ENCODE peak calls at places on chromosome 6, in ten cellular contexts. P, M, Q, Y, W, E, C, A, L and F are unnamed samples.

GRCh38 chr6:6080975-6081374 is 74.2 kb upstream of the NRN1 start:
- DNase-seq in P (no peak), M (no peak), Q (no peak), Y (no peak), W (no peak), E (no peak), C (no peak), A (no peak), L (no peak), F (no peak)

GRCh38 chr6:106324726-106325335 is 729 bp downstream of the ATG5 start:
- DNase-seq in P (no peak), M (peak), Q (no peak), Y (peak), W (no peak), E (no peak), C (no peak), A (no peak), L (no peak), F (no peak)

GRCh38 chr6:112245511-112246203 is 8.7 kb downstream of the LAMA4 start:
- DNase-seq in P (no peak), M (peak), Q (peak), Y (peak), W (no peak), E (no peak), C (no peak), A (peak), L (no peak), F (no peak)

GRCh38 chr6:16319813-16320532 is 81.6 kb downstream of the GMPR start:
- DNase-seq in P (peak), M (peak), Q (peak), Y (peak), W (peak), E (peak), C (peak), A (peak), L (no peak), F (no peak)

GRCh38 chr6:74631558-74631957 is 574.3 kb downstream of the COL12A1 start:
- DNase-seq in P (no peak), M (peak), Q (peak), Y (no peak), W (no peak), E (no peak), C (no peak), A (no peak), L (no peak), F (no peak)

GRCh38 chr6:138113588-138114210 is 6.5 kb upstream of the PERP start:
- DNase-seq in P (no peak), M (no peak), Q (no peak), Y (no peak), W (no peak), E (no peak), C (no peak), A (no peak), L (no peak), F (no peak)

GRCh38 chr6:42367353-42368011 is 84.2 kb downstream of the TRERF1 start:
- DNase-seq in P (no peak), M (peak), Q (no peak), Y (no peak), W (no peak), E (peak), C (peak), A (no peak), L (no peak), F (peak)

GRCh38 chr6:111872521-111873177 is 603 bp downstream of the FYN start:
- DNase-seq in P (peak), M (peak), Q (no peak), Y (peak), W (no peak), E (peak), C (peak), A (no peak), L (peak), F (peak)

GRCh38 chr6:37583261-37583660 is 83.6 kb upstream of the CCDC167 start:
- DNase-seq in P (no peak), M (no peak), Q (no peak), Y (no peak), W (no peak), E (no peak), C (no peak), A (no peak), L (no peak), F (peak)
- TF ChIP-seq CTCF in P (no peak), M (no peak), Q (no peak), Y (no peak), W (no peak), E (no peak), C (no peak), A (no peak), L (no peak), F (no peak)

GRCh38 chr6:46565531-46565930 is 74.3 kb upstream of the RCAN2 start:
- DNase-seq in P (no peak), M (no peak), Q (no peak), Y (no peak), W (no peak), E (no peak), C (no peak), A (no peak), L (no peak), F (no peak)

DNA sequence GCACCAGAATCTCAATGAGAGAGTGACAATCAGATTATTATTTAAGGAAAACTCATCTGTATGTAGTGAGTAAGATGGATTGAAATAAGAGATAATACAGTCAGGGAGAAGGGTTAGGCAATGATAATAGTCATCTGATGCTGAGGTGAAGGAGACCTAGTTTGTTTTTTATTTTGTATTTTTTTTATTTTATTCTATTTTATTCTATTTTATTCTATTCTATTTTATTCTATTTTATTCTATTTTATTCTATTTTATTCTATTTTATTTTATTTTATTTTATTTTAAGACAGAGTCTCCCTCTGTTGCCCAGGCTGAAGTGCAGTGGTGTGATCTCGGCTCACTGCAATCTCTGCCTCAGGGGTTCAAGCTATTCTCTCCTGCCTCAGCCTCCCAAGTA is 72.7 kb upstream of the RCAN2 start:
- DNase-seq in P (no peak), M (no peak), Q (no peak), Y (no peak), W (no peak), E (no peak), C (no peak), A (no peak), L (no peak), F (no peak)
- TF ChIP-seq CTCF in P (no peak), M (no peak), Q (no peak), Y (no peak), W (no peak), E (no peak), C (no peak), A (no peak), L (no peak), F (no peak)

GRCh38 chr6:125154184-125155135 is 887 bp downstream of the TPD52L1 start:
- DNase-seq in P (peak), M (no peak), Q (no peak), Y (no peak), W (peak), E (peak), C (peak), A (no peak), L (peak), F (no peak)
- TF ChIP-seq CTCF in P (peak), M (no peak), Q (peak), Y (peak), W (peak), E (no peak), C (peak), A (no peak), L (peak), F (no peak)

DNA sequence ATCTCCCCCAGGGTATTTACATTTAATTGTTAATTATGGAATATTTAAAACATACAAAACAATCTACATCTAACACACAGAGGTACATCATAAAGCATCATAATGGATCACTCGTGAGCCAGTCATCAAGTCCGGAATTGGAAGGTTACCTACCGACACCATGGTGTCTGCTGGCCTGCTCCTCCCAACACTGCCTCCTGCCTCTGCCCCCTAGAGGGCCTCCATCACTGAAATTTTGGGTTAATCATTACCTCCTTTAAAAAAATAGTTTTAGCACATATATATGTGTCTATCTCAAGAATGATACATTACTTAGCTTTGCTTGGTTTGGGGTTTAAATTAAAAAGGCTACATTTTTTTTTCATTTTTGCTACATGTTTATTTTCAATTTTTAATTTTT is 114.6 kb upstream of the PDE10A start:
- DNase-seq in P (no peak), M (no peak), Q (no peak), Y (no peak), W (no peak), E (no peak), C (no peak), A (no peak), L (no peak), F (no peak)
- TF ChIP-seq CTCF in P (no peak), M (no peak), Q (no peak), Y (no peak), W (no peak), E (no peak), C (no peak), A (no peak), L (no peak), F (no peak)

DNA sequence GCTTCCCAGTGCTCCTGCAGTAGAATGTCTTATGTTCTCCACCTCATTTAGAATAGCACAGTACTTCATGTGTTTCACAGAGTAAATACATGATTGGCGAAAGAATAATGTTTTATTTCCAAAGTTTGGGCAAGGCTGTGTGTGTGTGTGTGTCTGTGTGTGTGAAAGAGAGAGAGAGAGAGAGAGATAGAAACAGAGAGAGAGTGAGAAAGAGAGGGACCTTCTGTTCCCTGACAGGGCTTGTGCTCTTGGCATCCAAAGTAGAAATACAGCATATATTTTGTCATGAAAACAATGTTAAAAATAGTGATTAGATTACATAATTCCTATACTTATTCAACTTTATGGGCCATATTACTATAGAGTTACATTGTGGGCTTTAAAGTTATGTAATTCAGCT is 201.2 kb downstream of the KIF6 start:
- DNase-seq in P (no peak), M (no peak), Q (no peak), Y (no peak), W (no peak), E (no peak), C (no peak), A (no peak), L (no peak), F (no peak)
- TF ChIP-seq CTCF in P (no peak), M (no peak), Q (no peak), Y (no peak), W (no peak), E (no peak), C (no peak), A (no peak), L (no peak), F (no peak)

GRCh38 chr6:3751019-3751729 is at the start of gene PXDC1:
- DNase-seq in P (no peak), M (no peak), Q (no peak), Y (no peak), W (no peak), E (peak), C (peak), A (no peak), L (peak), F (no peak)

GRCh38 chr6:3752538-3753227 is 1.2 kb upstream of the PXDC1 start:
- DNase-seq in P (no peak), M (no peak), Q (no peak), Y (no peak), W (no peak), E (no peak), C (no peak), A (no peak), L (no peak), F (no peak)

GRCh38 chr6:3753228-3753795 is 1.8 kb upstream of the PXDC1 start:
- DNase-seq in P (no peak), M (no peak), Q (no peak), Y (no peak), W (no peak), E (no peak), C (no peak), A (no peak), L (no peak), F (no peak)

GRCh38 chr6:3750324-3751018 is 1.0 kb downstream of the PXDC1 start:
- DNase-seq in P (peak), M (peak), Q (no peak), Y (peak), W (no peak), E (peak), C (peak), A (no peak), L (peak), F (peak)

DNA sequence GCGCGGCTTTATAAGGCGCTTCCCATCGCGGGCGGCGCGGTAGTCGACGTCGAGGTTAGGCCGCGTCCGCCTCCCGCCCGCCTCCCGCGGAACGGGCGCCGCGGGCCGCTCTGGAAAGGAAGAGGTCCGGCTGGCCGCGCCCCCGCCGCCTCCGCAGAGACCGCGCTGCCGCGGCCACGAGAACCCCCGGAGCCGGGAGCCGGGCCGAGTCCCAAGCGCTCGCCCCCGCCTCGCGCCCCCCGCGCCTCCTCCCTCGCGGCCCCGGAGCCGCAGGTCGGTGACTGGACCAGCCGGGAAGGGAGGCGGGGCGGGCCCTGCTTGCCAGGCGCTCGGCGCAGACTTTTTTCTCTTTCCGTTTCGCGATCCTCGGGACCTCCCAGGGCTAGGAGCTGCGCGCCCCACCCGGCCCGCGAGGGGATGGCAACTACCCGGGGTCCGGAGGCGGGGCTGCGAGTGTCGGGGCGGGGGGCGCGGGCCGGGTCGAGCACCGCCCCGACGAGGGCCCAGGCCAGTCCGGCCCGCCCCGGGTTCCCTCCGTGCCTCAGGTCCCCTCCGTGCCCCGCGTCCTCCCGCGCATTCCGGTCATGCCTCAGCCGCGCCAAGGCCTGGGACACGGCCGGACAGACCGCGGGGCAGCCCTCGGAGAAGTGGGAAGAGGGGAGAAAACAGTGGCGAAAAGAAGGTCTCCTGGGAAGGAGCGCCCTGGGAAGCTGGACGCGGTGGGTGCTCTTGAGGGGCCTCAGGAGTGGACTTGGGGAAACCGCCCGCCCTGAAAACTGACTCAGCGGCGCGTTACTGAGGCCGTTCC is 421 bp upstream of the PXDC1 start:
- DNase-seq in P (peak), M (peak), Q (peak), Y (peak), W (peak), E (peak), C (peak), A (peak), L (peak), F (peak)
- TF ChIP-seq CTCF in P (no peak), M (peak), Q (peak), Y (peak), W (no peak), E (peak), C (peak), A (peak), L (peak), F (no peak)

GRCh38 chr6:30154061-30154460 is 7.0 kb downstream of the TRIM10 start:
- DNase-seq in P (no peak), M (no peak), Q (no peak), Y (no peak), W (no peak), E (no peak), C (no peak), A (no peak), L (no peak), F (no peak)
- TF ChIP-seq CTCF in P (no peak), M (no peak), Q (no peak), Y (no peak), W (no peak), E (no peak), C (no peak), A (no peak), L (no peak), F (no peak)

GRCh38 chr6:158028421-158028820 is 46.8 kb downstream of the SYNJ2 start:
- DNase-seq in P (no peak), M (no peak), Q (no peak), Y (no peak), W (no peak), E (no peak), C (no peak), A (no peak), L (no peak), F (no peak)

GRCh38 chr6:158024566-158025297 is 43.1 kb downstream of the SYNJ2 start:
- DNase-seq in P (no peak), M (peak), Q (no peak), Y (no peak), W (no peak), E (no peak), C (no peak), A (no peak), L (no peak), F (no peak)

GRCh38 chr6:158027590-158028285 is 46.1 kb downstream of the SYNJ2 start:
- DNase-seq in P (no peak), M (no peak), Q (no peak), Y (no peak), W (no peak), E (no peak), C (no peak), A (no peak), L (no peak), F (no peak)

GRCh38 chr6:158026901-158027589 is 45.4 kb downstream of the SYNJ2 start:
- DNase-seq in P (no peak), M (no peak), Q (no peak), Y (no peak), W (no peak), E (peak), C (no peak), A (no peak), L (no peak), F (peak)

DNA sequence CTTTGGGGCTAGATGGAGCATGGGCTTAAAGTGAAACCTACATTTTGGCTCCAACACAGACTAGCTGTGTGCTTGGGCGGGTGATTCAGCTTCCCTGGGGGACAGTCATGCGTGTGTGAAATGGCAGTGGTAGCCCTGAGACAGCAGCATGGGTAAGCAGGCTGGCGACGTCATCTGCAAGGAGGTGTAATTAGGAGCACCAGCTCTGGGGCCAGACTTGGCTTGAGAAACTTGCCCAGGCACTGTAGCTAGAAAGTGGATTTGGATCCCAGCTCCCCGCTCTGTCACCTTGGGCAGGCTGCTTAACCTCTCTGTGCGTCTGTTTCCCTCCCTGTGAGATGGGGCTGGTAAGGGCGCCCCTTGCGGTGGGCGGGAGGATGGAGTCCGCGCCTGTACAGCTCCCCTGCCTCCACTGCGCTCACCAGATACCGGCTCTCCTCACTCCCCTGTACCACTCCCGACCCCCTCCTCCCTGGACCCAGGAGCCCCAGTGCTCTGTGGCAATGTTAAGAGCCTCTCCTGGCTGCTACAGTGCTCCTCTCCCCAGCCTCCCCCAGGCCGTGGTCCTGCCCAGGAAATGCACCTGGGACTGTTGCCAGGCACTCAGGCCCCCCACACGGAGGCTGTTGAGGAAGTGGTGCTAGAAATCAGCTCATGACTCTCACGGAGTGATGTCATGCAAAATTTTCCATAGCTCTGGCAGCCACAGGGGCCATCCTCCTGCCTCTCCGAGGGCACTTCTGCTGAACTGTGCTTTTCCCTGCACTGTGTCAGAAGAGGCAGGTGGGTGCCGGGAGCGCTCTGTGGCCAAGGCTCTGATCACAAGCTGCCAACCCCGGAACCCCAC is 44.6 kb downstream of the SYNJ2 start:
- DNase-seq in P (peak), M (peak), Q (peak), Y (peak), W (no peak), E (peak), C (peak), A (peak), L (no peak), F (peak)
- TF ChIP-seq CTCF in P (peak), M (peak), Q (peak), Y (peak), W (peak), E (peak), C (peak), A (peak), L (no peak), F (peak)